ENCODE peak calls at places on chromosome 1, in ten cellular contexts. N is naive thymus-derived CD4-positive, alpha-beta T cell; J is transverse colon; U is stomach; M is NCI-H1436 treated with DMSO at 0.1 percent for 48 hours; Y is HTR-8/SVneo; O is stromal cell of bone marrow; P is activated CD4-positive, alpha-beta memory T cell treated with anti-CD3 and anti-CD28 coated beads, Interleukin-2, amount 10 ng/mL, durations not matched to agents 7 days and 5 days; H is ovary; B is nephron progenitor cell. T is an unnamed sample.

GRCh38 chr1:88655685-88656299 is 28.3 kb upstream of the PKN2 start:
- DNase-seq in N (no peak), J (no peak), U (no peak), M (no peak), Y (peak), O (peak), P (no peak), H (no peak), B (no peak), T (no peak)

GRCh38 chr1:109874445-109874844 is 36.2 kb upstream of the CSF1 start:
- DNase-seq in N (no peak), J (no peak), U (no peak), M (no peak), Y (no peak), O (no peak), P (no peak), H (no peak), B (no peak), T (no peak)

GRCh38 chr1:53141487-53142055 is 867 bp downstream of the SLC1A7 start:
- DNase-seq in N (no peak), J (no peak), U (no peak), M (no peak), Y (no peak), O (no peak), P (no peak), H (no peak), B (no peak), T (no peak)

GRCh38 chr1:12344611-12345299 is 114.9 kb downstream of the VPS13D start:
- DNase-seq in N (no peak), J (peak), U (no peak), M (no peak), Y (no peak), O (no peak), P (peak), H (no peak), B (no peak), T (peak)

GRCh38 chr1:99814373-99814900 is 35.7 kb upstream of the AGL start:
- DNase-seq in N (no peak), J (no peak), U (no peak), M (no peak), Y (no peak), O (no peak), P (no peak), H (no peak), B (no peak), T (no peak)

GRCh38 chr1:145997156-145998023 is 1.0 kb upstream of the TXNIP start:
- DNase-seq in N (no peak), J (peak), U (peak), M (no peak), Y (no peak), O (no peak), P (peak), H (peak), B (peak), T (peak)

GRCh38 chr1:93702102-93702827 is 20.6 kb upstream of the BCAR3 start:
- DNase-seq in N (no peak), J (no peak), U (no peak), M (no peak), Y (no peak), O (no peak), P (no peak), H (no peak), B (peak), T (no peak)

GRCh38 chr1:7516341-7516740 is 254.8 kb upstream of the VAMP3 start:
- DNase-seq in N (no peak), J (no peak), U (no peak), M (no peak), Y (no peak), O (no peak), P (no peak), H (no peak), B (peak), T (no peak)

GRCh38 chr1:61504840-61505239 is 220.1 kb downstream of the TM2D1 start:
- DNase-seq in N (no peak), J (no peak), U (no peak), M (no peak), Y (no peak), O (no peak), P (no peak), H (no peak), B (no peak), T (no peak)

GRCh38 chr1:206469933-206470691 is at the start of gene IKBKE:
- DNase-seq in N (no peak), J (peak), U (peak), M (no peak), Y (peak), O (peak), P (peak), H (peak), B (peak), T (peak)

GRCh38 chr1:223177681-223178080 is 34.6 kb upstream of the TLR5 start:
- DNase-seq in N (no peak), J (peak), U (peak), M (no peak), Y (no peak), O (no peak), P (no peak), H (no peak), B (no peak), T (peak)

GRCh38 chr1:160085686-160086089 is 4.3 kb downstream of the KCNJ9 start:
- DNase-seq in N (peak), J (peak), U (peak), M (no peak), Y (peak), O (no peak), P (peak), H (peak), B (peak), T (peak)

GRCh38 chr1:231612393-231613089 is 14.0 kb upstream of the DISC1 start:
- DNase-seq in N (peak), J (peak), U (peak), M (no peak), Y (no peak), O (no peak), P (peak), H (no peak), B (no peak), T (no peak)

GRCh38 chr1:201761871-201762270 is 67.1 kb upstream of the IPO9 start:
- DNase-seq in N (no peak), J (no peak), U (no peak), M (no peak), Y (no peak), O (no peak), P (no peak), H (no peak), B (no peak), T (no peak)

GRCh38 chr1:178399177-178399728 is 97.5 kb downstream of the CLEC20A start:
- DNase-seq in N (no peak), J (no peak), U (no peak), M (no peak), Y (no peak), O (no peak), P (no peak), H (no peak), B (no peak), T (no peak)

GRCh38 chr1:35756064-35756463 is 13.7 kb downstream of the CLSPN start:
- DNase-seq in N (no peak), J (no peak), U (no peak), M (no peak), Y (no peak), O (no peak), P (no peak), H (no peak), B (no peak), T (no peak)

GRCh38 chr1:88983791-88984552 is 8.5 kb downstream of the KYAT3 start:
- DNase-seq in N (no peak), J (no peak), U (no peak), M (no peak), Y (peak), O (peak), P (peak), H (no peak), B (no peak), T (no peak)

GRCh38 chr1:81296584-81296983 is 504.1 kb upstream of the ADGRL2 start:
- DNase-seq in N (no peak), J (no peak), U (no peak), M (no peak), Y (no peak), O (peak), P (no peak), H (no peak), B (no peak), T (no peak)

GRCh38 chr1:11989669-11990068 is 9.4 kb downstream of the MFN2 start:
- DNase-seq in N (no peak), J (no peak), U (no peak), M (no peak), Y (no peak), O (no peak), P (no peak), H (no peak), B (no peak), T (no peak)

GRCh38 chr1:50775740-50776139 is 184.3 kb downstream of the FAF1 start:
- DNase-seq in N (no peak), J (no peak), U (no peak), M (no peak), Y (no peak), O (no peak), P (no peak), H (no peak), B (no peak), T (no peak)

GRCh38 chr1:229035054-229035747 is 235.7 kb upstream of the RAB4A start:
- DNase-seq in N (no peak), J (no peak), U (no peak), M (no peak), Y (no peak), O (no peak), P (no peak), H (no peak), B (no peak), T (no peak)

T was measured in body of pancreas.